ENCODE peak calls at places on chromosome 9, in four cellular contexts. D is type B pancreatic cell, J is A549, Q is mammary epithelial cell. G is an unnamed sample.

GRCh38 chr9:134781895-134782294 is 98.7 kb upstream of the FCN2 start:
- DNase-seq in J (no peak), D (no peak), Q (no peak), G (no peak)

GRCh38 chr9:113446323-113446740 is 17.2 kb upstream of the RGS3 start:
- DNase-seq in J (peak), Q (peak), D (no peak), G (no peak)

GRCh38 chr9:35660966-35661413 is 2.9 kb downstream of the CCDC107 start:
- DNase-seq in Q (no peak), J (peak), D (no peak), G (no peak)

GRCh38 chr9:35835766-35836165 is 6.7 kb downstream of the TMEM8B start:
- DNase-seq in J (no peak), D (no peak), Q (no peak), G (no peak)

GRCh38 chr9:96048954-96049831 is 173.7 kb downstream of the ERCC6L2 start:
- DNase-seq in J (no peak), Q (no peak), D (no peak), G (no peak)

GRCh38 chr9:125255781-125256391 is 5.7 kb upstream of the GAPVD1 start:
- DNase-seq in Q (no peak), D (no peak), J (peak), G (no peak)

GRCh38 chr9:125506045-125506444 is 201.0 kb downstream of the MAPKAP1 start:
- DNase-seq in J (no peak), D (no peak), Q (no peak), G (no peak)

GRCh38 chr9:35726876-35727438 is 5.0 kb downstream of the TLN1 start:
- DNase-seq in Q (peak), J (peak), D (no peak), G (no peak)

GRCh38 chr9:37549527-37549926 is 26.7 kb downstream of the FBXO10 start:
- DNase-seq in J (no peak), Q (peak), D (no peak), G (no peak)

GRCh38 chr9:81737871-81738507 is 48.6 kb upstream of the TLE1 start:
- DNase-seq in J (peak), D (no peak), Q (peak), G (no peak)

GRCh38 chr9:123927625-123928308 is 2.2 kb downstream of the DENND1A start:
- DNase-seq in Q (no peak), J (no peak), D (no peak), G (no peak)

GRCh38 chr9:117411547-117411946 is 3.3 kb downstream of the ASTN2 start:
- DNase-seq in Q (peak), D (no peak), J (peak), G (no peak)

GRCh38 chr9:124000161-124000783 is 11.3 kb upstream of the LHX2 start:
- DNase-seq in D (no peak), Q (no peak), J (no peak), G (no peak)

GRCh38 chr9:110214956-110215355 is 7.0 kb upstream of the C9orf152 start:
- DNase-seq in J (no peak), Q (no peak), D (no peak), G (no peak)

GRCh38 chr9:92247981-92248380 is 45.5 kb downstream of the IARS1 start:
- DNase-seq in Q (no peak), D (no peak), J (peak), G (no peak)

GRCh38 chr9:4987996-4988421 is 2.9 kb downstream of the JAK2 start:
- DNase-seq in D (no peak), J (peak), Q (peak), G (no peak)

GRCh38 chr9:105291938-105292337 is 47.5 kb downstream of the SLC44A1 start:
- DNase-seq in Q (no peak), D (no peak), J (no peak), G (no peak)

GRCh38 chr9:77667151-77667550 is 19.0 kb upstream of the GNA14 start:
- DNase-seq in Q (no peak), J (no peak), D (no peak), G (no peak)

GRCh38 chr9:108972186-108972585 is 38.0 kb downstream of the ABITRAM start:
- DNase-seq in Q (no peak), D (no peak), J (no peak), G (no peak)

GRCh38 chr9:37554318-37554717 is 21.9 kb downstream of the FBXO10 start:
- DNase-seq in D (no peak), J (no peak), Q (no peak), G (no peak)

GRCh38 chr9:133803028-133803585 is 65.0 kb upstream of the SARDH start:
- DNase-seq in J (no peak), Q (no peak), D (no peak), G (no peak)

GRCh38 chr9:89868100-89868499 is 263.3 kb downstream of the GADD45G start:
- DNase-seq in Q (no peak), J (no peak), D (no peak), G (no peak)

GRCh38 chr9:80158150-80158549 is 586.4 kb downstream of the TLE4 start:
- DNase-seq in D (no peak), J (no peak), Q (no peak), G (no peak)
- TF ChIP-seq CTCF in D (no peak), J (no peak), Q (no peak), G (no peak)

GRCh38 chr9:98410185-98410697 is 154.8 kb upstream of the TBC1D2 start:
- DNase-seq in D (no peak), Q (no peak), J (no peak), G (no peak)
- TF ChIP-seq CTCF in D (peak), Q (peak), J (no peak), G (no peak)

GRCh38 chr9:15512889-15513288 is 2.1 kb upstream of the PSIP1 start:
- DNase-seq in J (no peak), D (no peak), Q (no peak), G (no peak)

GRCh38 chr9:15512204-15512603 is 1.4 kb upstream of the PSIP1 start:
- DNase-seq in J (no peak), Q (no peak), D (no peak), G (no peak)

GRCh38 chr9:15513335-15513734 is 2.6 kb upstream of the PSIP1 start:
- DNase-seq in Q (no peak), D (no peak), J (peak), G (no peak)

GRCh38 chr9:15509931-15510788 is 610 bp downstream of the PSIP1 start:
- DNase-seq in D (no peak), J (peak), Q (no peak), G (no peak)

DNA sequence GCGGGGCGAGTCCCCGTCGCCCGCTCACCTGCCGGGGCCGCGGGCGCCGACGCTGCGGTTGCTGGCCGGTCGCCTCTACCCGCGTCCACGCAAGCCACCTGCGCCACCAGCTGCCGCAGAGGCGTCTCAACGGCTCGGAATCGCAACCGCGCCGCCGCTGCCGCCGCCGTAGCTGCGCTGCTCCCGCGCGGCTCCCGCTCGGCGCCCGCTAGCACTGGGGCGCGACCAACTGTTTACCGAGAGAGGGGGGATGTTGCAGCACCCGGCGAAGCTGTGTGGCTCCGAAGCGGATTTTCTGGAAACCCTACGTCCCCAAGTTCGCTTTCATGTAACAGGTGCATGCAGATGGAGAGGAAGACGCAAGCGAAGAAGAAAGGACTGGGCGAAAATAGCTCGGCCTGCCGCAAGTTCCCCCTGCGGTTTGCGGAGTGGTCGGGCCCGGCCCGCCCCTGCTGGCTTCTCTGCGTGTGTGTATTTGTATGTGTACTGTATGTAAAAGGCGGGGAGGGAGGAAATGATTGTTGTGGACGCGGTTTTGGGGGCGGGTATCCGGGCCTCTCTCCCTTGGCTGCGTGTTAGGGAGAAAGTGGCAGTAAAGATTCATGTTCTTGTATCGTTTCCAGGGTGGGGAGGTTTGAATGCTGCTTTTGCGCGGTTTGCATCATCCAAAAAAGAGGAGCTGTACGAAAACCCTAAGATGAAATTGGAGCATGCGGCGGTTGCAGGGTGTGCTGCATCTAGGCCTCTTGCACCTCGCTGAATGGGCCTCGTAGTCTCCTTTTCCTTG is at the start of gene PSIP1:
- DNase-seq in J (peak), Q (peak), D (peak), G (peak)
- TF ChIP-seq CTCF in J (no peak), Q (no peak), D (peak), G (no peak)

GRCh38 chr9:116112236-116112635 is 41.4 kb upstream of the PAPPA start:
- DNase-seq in J (no peak), Q (peak), D (no peak), G (no peak)
- TF ChIP-seq CTCF in J (peak), Q (peak), D (peak), G (peak)

GRCh38 chr9:126624912-126625311 is 11.2 kb downstream of the LMX1B start:
- DNase-seq in Q (no peak), J (no peak), D (no peak), G (no peak)
- TF ChIP-seq CTCF in Q (no peak), J (no peak), D (no peak), G (no peak)

GRCh38 chr9:69121155-69122085 is 52.7 kb upstream of the TJP2 start:
- DNase-seq in D (no peak), J (peak), Q (peak), G (peak)
- TF ChIP-seq CTCF in D (peak), J (no peak), Q (peak), G (no peak)

GRCh38 chr9:98881836-98882568 is 61.7 kb upstream of the COL15A1 start:
- DNase-seq in J (no peak), Q (no peak), D (no peak), G (no peak)
- TF ChIP-seq CTCF in J (no peak), Q (no peak), D (peak), G (no peak)

G was measured in osteocyte.